ENCODE peak calls at places on chromosomes 6 and 20, in four cellular contexts. J is foreskin fibroblast, A is fibroblast of mammary gland, D is HCT116. N is an unnamed sample.

GRCh38 chr6:112480551-112480950 is 133.4 kb downstream of the RFPL4B start:
- DNase-seq in J (peak; percentile 47), A (peak; percentile 66), D (no peak), N (no peak)

GRCh38 chr6:5031150-5031549 is 27.3 kb upstream of the RPP40 start:
- DNase-seq in J (no peak), A (no peak), D (no peak), N (no peak)

GRCh38 chr20:31711416-31712111 is 11.1 kb downstream of the BCL2L1 start:
- DNase-seq in J (no peak), A (no peak), D (no peak), N (no peak)

GRCh38 chr6:11644601-11645000 is 107.1 kb downstream of the TMEM170B start:
- DNase-seq in J (no peak), A (no peak), D (no peak), N (no peak)

GRCh38 chr20:1468117-1468624 is 1.5 kb upstream of the NSFL1C start:
- DNase-seq in J (no peak), A (no peak), D (no peak), N (no peak)

GRCh38 chr6:25027221-25027916 is 91.6 kb upstream of the RIPOR2 start:
- DNase-seq in J (no peak), A (no peak), D (no peak), N (no peak)

GRCh38 chr6:26420607-26421235 is 18.6 kb downstream of the BTN3A1 start:
- DNase-seq in J (no peak), A (peak; percentile 46), D (peak; percentile 35), N (no peak)

GRCh38 chr6:168258795-168259194 is 60.8 kb downstream of the DACT2 start:
- DNase-seq in J (no peak), A (no peak), D (no peak), N (no peak)

GRCh38 chr6:40391851-40392595 is 195.1 kb downstream of the LRFN2 start:
- DNase-seq in J (no peak), A (no peak), D (no peak), N (no peak)

GRCh38 chr6:154593122-154593521 is 82.6 kb upstream of the CNKSR3 start:
- DNase-seq in J (no peak), A (no peak), D (no peak), N (no peak)

GRCh38 chr20:41161886-41162285 is 24.5 kb downstream of the PLCG1 start:
- DNase-seq in J (no peak), A (no peak), D (no peak), N (no peak)

GRCh38 chr20:11844691-11845090 is 73.0 kb upstream of the BTBD3 start:
- DNase-seq in J (no peak), A (peak; percentile 53), D (no peak), N (no peak)

GRCh38 chr20:50666709-50667310 is 24.5 kb downstream of the RIPOR3 start:
- DNase-seq in J (no peak), A (no peak), D (no peak), N (no peak)

GRCh38 chr6:142947702-142948480 is 2.9 kb upstream of the HIVEP2 start:
- DNase-seq in J (no peak), A (no peak), D (no peak), N (no peak)

GRCh38 chr6:53044071-53044470 is 21.1 kb upstream of the FBXO9 start:
- DNase-seq in J (peak; percentile 66), A (peak; percentile 62), D (no peak), N (no peak)

GRCh38 chr6:95819939-95820338 is 195.8 kb upstream of the FUT9 start:
- DNase-seq in J (no peak), A (no peak), D (no peak), N (no peak)

GRCh38 chr6:45116714-45117410 is 211.3 kb upstream of the RUNX2 start:
- DNase-seq in J (peak; percentile 76), A (peak; percentile 84), D (no peak), N (peak; percentile 56)

GRCh38 chr6:26295691-26296555 is 69.1 kb upstream of the BTN3A2 start:
- DNase-seq in J (peak; percentile 88), A (peak; percentile 92), D (peak; percentile 61), N (no peak)

GRCh38 chr6:131960371-131961133 is 9.4 kb upstream of the CCN2 start:
- DNase-seq in J (no peak), A (peak; percentile 52), D (no peak), N (no peak)

GRCh38 chr20:47672886-47673670 is 112.2 kb downstream of the SULF2 start:
- DNase-seq in J (no peak), A (no peak), D (no peak), N (no peak)

GRCh38 chr20:38805958-38806854 is 709 bp downstream of the PPP1R16B start:
- DNase-seq in J (no peak), A (no peak), D (no peak), N (no peak)

GRCh38 chr6:43604174-43604573 is 24.9 kb downstream of the GTPBP2 start:
- DNase-seq in J (peak; percentile 69), A (peak; percentile 91), D (no peak), N (peak; percentile 58)

GRCh38 chr6:39823187-39823815 is 31.1 kb downstream of the DAAM2 start:
- DNase-seq in J (peak; percentile 32), A (peak; percentile 61), D (no peak), N (no peak)

GRCh38 chr20:626579-626978 is 16.5 kb upstream of the TCF15 start:
- DNase-seq in J (no peak), A (no peak), D (no peak), N (no peak)

GRCh38 chr6:22062807-22063408 is 233.9 kb downstream of the PRL start:
- DNase-seq in J (no peak), A (no peak), D (no peak), N (no peak)

GRCh38 chr6:87481936-87482335 is 9.2 kb downstream of the SLC35A1 start:
- DNase-seq in J (no peak), A (no peak), D (no peak), N (no peak)

GRCh38 chr6:53493635-53494025 is 51.3 kb downstream of the GCLC start:
- DNase-seq in J (peak; percentile 4), A (no peak), D (no peak), N (no peak)

GRCh38 chr6:30169658-30170614 is 6.6 kb downstream of the TRIM15 start:
- DNase-seq in J (peak; percentile 33), A (peak; percentile 63), D (peak; percentile 51), N (peak; percentile 31)

GRCh38 chr6:30167101-30167500 is 3.8 kb downstream of the TRIM15 start:
- DNase-seq in J (no peak), A (no peak), D (no peak), N (no peak)

GRCh38 chr6:30175765-30176164 is 12.4 kb downstream of the TRIM15 start:
- DNase-seq in J (no peak), A (no peak), D (no peak), N (no peak)

DNA sequence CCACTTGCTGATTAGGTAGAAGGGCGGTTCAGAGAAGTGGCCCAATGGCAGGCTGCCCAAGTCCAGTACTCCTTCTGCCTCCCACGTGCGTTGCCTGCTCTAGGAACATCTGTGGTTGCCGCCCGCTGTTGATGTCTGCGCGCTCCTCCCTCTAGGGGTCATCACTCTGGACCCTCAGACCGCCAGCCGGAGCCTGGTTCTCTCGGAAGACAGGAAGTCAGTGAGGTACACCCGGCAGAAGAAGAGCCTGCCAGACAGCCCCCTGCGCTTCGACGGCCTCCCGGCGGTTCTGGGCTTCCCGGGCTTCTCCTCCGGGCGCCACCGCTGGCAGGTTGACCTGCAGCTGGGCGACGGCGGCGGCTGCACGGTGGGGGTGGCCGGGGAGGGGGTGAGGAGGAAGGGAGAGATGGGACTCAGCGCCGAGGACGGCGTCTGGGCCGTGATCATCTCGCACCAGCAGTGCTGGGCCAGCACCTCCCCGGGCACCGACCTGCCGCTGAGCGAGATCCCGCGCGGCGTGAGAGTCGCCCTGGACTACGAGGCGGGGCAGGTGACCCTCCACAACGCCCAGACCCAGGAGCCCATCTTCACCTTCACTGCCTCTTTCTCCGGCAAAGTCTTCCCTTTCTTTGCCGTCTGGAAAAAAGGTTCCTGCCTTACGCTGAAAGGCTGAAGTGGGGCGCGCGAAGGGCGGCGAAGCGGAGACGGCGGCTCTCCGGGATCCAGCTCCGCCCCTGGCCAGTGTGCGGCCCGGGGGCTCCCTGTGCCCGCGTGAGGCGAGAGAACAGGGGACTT is 8.5 kb downstream of the TRIM15 start:
- DNase-seq in J (peak; percentile 9), A (peak; percentile 19), D (no peak), N (no peak)
- TF ChIP-seq CTCF in J (no peak), A (no peak), D (no peak), N (no peak)

GRCh38 chr6:114344971-114345274 is 2.1 kb upstream of the HS3ST5 start:
- DNase-seq in J (no peak), A (no peak), D (no peak), N (no peak)

GRCh38 chr6:114343782-114344144 is 940 bp upstream of the HS3ST5 start:
- DNase-seq in J (no peak), A (no peak), D (no peak), N (no peak)

GRCh38 chr6:114344216-114344970 is 1.6 kb upstream of the HS3ST5 start:
- DNase-seq in J (no peak), A (no peak), D (no peak), N (no peak)

GRCh38 chr6:114342086-114342825 is 567 bp downstream of the HS3ST5 start:
- DNase-seq in J (no peak), A (no peak), D (no peak), N (no peak)

DNA sequence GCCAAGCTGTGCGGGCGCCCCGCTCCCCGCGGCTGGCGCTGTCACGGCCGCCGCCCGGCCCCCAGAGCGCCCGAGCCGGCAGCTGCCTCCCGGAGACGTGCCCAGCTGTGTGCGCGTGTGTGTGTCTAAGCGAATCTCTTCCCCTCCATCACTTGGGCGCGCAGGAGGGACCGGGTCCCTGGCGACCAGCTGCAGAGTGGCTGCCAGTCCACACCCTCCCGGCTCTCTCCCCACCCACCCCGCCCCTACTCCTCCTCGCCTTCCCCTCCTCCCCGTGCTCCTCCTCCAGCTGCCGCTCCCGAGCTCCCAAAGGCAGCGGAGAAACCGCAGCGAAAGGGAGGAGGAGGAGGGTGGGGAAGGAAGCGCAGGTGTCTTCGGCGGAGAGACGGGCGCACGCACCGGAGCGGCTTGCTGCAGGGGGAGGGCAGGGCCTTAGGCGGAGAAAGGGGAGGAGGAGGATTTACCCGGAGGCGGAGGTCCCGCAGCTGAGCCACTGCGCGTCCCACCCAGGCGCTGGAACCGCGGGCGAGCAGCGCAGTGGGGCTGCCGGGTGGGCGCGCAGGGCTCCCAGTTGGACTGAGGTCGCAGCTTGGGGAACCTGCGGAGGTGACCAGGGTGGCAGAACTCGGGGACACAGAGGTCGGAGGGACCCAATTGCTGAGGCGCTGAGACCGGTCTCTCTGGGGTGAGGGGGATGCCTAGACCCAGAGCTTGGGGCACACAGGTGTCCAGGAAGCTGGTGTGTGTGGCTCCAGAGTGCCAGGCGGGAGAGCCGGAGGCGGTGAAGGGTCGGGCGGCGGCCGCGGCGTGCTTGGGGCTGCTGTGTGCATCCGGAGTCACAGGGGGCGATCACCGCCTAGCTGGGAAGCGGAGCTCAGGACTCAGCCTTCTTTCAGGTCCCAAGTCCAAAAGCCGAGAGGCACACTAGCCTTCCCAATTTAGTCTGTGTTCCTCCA is at the start of gene HS3ST5:
- DNase-seq in J (no peak), A (peak; percentile 12), D (peak; percentile 6), N (peak; percentile 5)
- H3K4me3 ChIP-seq in J (peak within 1 kb of the TSS; percentile 40), A (peak within 1 kb of the TSS; percentile 7), D (no peak within 1 kb of the TSS), N (peak within 1 kb of the TSS; percentile 56)

GRCh38 chr6:75812560-75812959 is 63.5 kb downstream of the MYO6 start:
- DNase-seq in J (no peak), A (no peak), D (no peak), N (no peak)
- TF ChIP-seq CTCF in J (no peak), A (no peak), D (no peak), N (no peak)

GRCh38 chr6:41504526-41505021 is 41.6 kb upstream of the FOXP4 start:
- DNase-seq in J (no peak), A (no peak), D (no peak), N (no peak)

GRCh38 chr6:41500561-41500960 is 45.6 kb upstream of the FOXP4 start:
- DNase-seq in J (no peak), A (no peak), D (no peak), N (no peak)

GRCh38 chr6:41503841-41504525 is 42.2 kb upstream of the FOXP4 start:
- DNase-seq in J (no peak), A (no peak), D (no peak), N (no peak)

GRCh38 chr6:41503435-41503768 is 42.8 kb upstream of the FOXP4 start:
- DNase-seq in J (no peak), A (no peak), D (no peak), N (no peak)

GRCh38 chr6:41502607-41503434 is 43.4 kb upstream of the FOXP4 start:
- DNase-seq in J (no peak), A (no peak), D (no peak), N (no peak)
- H3K4me3 ChIP-seq in J (no peak overlapping the region), A (no peak overlapping the region), D (no peak overlapping the region), N (no peak overlapping the region)

N was measured in astrocyte of the cerebellum.